ENCODE peak calls at places on chromosomes 5 and 9, in five cellular contexts. L is hepatic stellate cell; Y is activated effector memory CD4-positive, alpha-beta T cell treated with anti-CD3 and anti-CD28 coated beads, Interleukin-2, amount 50 U/mL, for 16 hours; B is cardiac septum; X is activated naive CD4-positive, alpha-beta T cell. G is an unnamed sample.

GRCh38 chr5:168992687-168993086 is 308.3 kb downstream of the SLIT3 start:
- DNase-seq in L (no peak), Y (no peak), B (no peak), X (no peak), G (peak)

GRCh38 chr5:2549354-2549753 is 202.1 kb downstream of the IRX2 start:
- DNase-seq in L (no peak), Y (no peak), B (no peak), X (no peak), G (no peak)

GRCh38 chr9:84305452-84306131 is 35.0 kb downstream of the SLC28A3 start:
- DNase-seq in L (no peak), Y (no peak), B (no peak), X (no peak), G (no peak)

GRCh38 chr5:2902742-2903297 is 151.3 kb upstream of the IRX2 start:
- DNase-seq in L (no peak), Y (no peak), B (no peak), X (no peak), G (no peak)

GRCh38 chr9:114307323-114308250 is 15.3 kb upstream of the ORM1 start:
- DNase-seq in L (no peak), Y (peak), B (peak), X (no peak), G (no peak)

GRCh38 chr9:129109504-129109903 is 1.1 kb downstream of the CRAT start:
- DNase-seq in L (peak), Y (no peak), B (no peak), X (no peak), G (peak)

GRCh38 chr5:33091571-33092363 is 349.0 kb upstream of the TARS1 start:
- DNase-seq in L (peak), Y (no peak), B (no peak), X (no peak), G (no peak)

GRCh38 chr5:39014544-39014943 is 59.7 kb downstream of the RICTOR start:
- DNase-seq in L (peak), Y (no peak), B (no peak), X (no peak), G (no peak)

GRCh38 chr5:10601246-10602030 is 37.6 kb downstream of the ANKRD33B start:
- DNase-seq in L (peak), Y (peak), B (peak), X (no peak), G (no peak)

GRCh38 chr5:115024922-115025321 is 144.8 kb downstream of the TRIM36 start:
- DNase-seq in L (no peak), Y (no peak), B (no peak), X (no peak), G (no peak)

GRCh38 chr9:108775901-108776306 is 79.9 kb downstream of the ACTL7B start:
- DNase-seq in L (no peak), Y (no peak), B (no peak), X (no peak), G (peak)

GRCh38 chr5:91367374-91367773 is 15.7 kb downstream of the ARRDC3 start:
- DNase-seq in L (no peak), Y (no peak), B (no peak), X (no peak), G (no peak)

GRCh38 chr9:136996361-136997281 is at the start of gene CLIC3:
- DNase-seq in L (no peak), Y (peak), B (no peak), X (peak), G (peak)

GRCh38 chr9:36486933-36487481 is 85.7 kb upstream of the MELK start:
- DNase-seq in L (peak), Y (peak), B (peak), X (peak), G (peak)

GRCh38 chr5:65722575-65723424 is 795 bp downstream of the NLN start:
- DNase-seq in L (peak), Y (no peak), B (no peak), X (no peak), G (peak)

GRCh38 chr9:96508227-96508940 is 58.4 kb downstream of the HABP4 start:
- DNase-seq in L (no peak), Y (no peak), B (no peak), X (no peak), G (no peak)

GRCh38 chr5:134510970-134511795 is 14.3 kb upstream of the JADE2 start:
- DNase-seq in L (no peak), Y (peak), B (peak), X (no peak), G (no peak)

GRCh38 chr9:6098431-6098830 is 83.0 kb upstream of the RANBP6 start:
- DNase-seq in L (no peak), Y (no peak), B (no peak), X (no peak), G (no peak)

GRCh38 chr9:132008184-132008781 is 71.4 kb downstream of the MED27 start:
- DNase-seq in L (peak), Y (no peak), B (no peak), X (no peak), G (no peak)

GRCh38 chr9:119094086-119094485 is 275.1 kb downstream of the BRINP1 start:
- DNase-seq in L (no peak), Y (no peak), B (no peak), X (no peak), G (no peak)

G was measured in HuH-7.